ENCODE peak calls at places on chromosomes 13 and 19, in four cellular contexts. M is activated T-cell treated with anti-CD3 and anti-CD28 coated beads for 1 hour, T is NCI-H2029, J is astrocyte of the cerebellum. Q is an unnamed sample.

GRCh38 chr19:4284176-4284958 is 5.3 kb downstream of the SHD start:
- DNase-seq in M (no peak), T (no peak), J (no peak), Q (no peak)

GRCh38 chr19:23254141-23254910 is 4.1 kb upstream of the ZNF724 start:
- DNase-seq in M (no peak), T (peak; percentile 18), J (no peak), Q (no peak)

GRCh38 chr13:94233401-94233800 is 246.1 kb downstream of the DCT start:
- DNase-seq in M (no peak), T (no peak), J (peak; percentile 75), Q (peak; percentile 93)

GRCh38 chr13:40026741-40027140 is 371.3 kb downstream of the COG6 start:
- DNase-seq in M (no peak), T (no peak), J (no peak), Q (no peak)

GRCh38 chr19:4059493-4059880 is 7.2 kb downstream of the ZBTB7A start:
- DNase-seq in M (no peak), T (no peak), J (no peak), Q (no peak)

GRCh38 chr19:35017507-35017906 is 12.8 kb upstream of the SCN1B start:
- DNase-seq in M (no peak), T (no peak), J (no peak), Q (no peak)

GRCh38 chr19:38004100-38004504 is 97.1 kb downstream of the SIPA1L3 start:
- DNase-seq in M (no peak), T (no peak), J (no peak), Q (peak; percentile 16)

GRCh38 chr13:66534561-66534960 is 695.6 kb downstream of the PCDH9 start:
- DNase-seq in M (no peak), T (no peak), J (no peak), Q (no peak)

GRCh38 chr19:18961767-18962423 is 20.9 kb upstream of the HOMER3 start:
- DNase-seq in M (no peak), T (no peak), J (no peak), Q (no peak)

GRCh38 chr19:18208098-18208951 is 4.5 kb upstream of the RAB3A start:
- DNase-seq in M (peak; percentile 57), T (no peak), J (no peak), Q (no peak)

GRCh38 chr13:112619730-112620639 is 32.0 kb upstream of the TUBGCP3 start:
- DNase-seq in M (no peak), T (peak; percentile 80), J (no peak), Q (no peak)

Q was measured in fibroblast of the conjunctiva.